ENCODE peak calls at places on chromosome 11, in five cellular contexts. One of them, this sample, is unnamed.

GRCh38 chr11:65653229-65654225 is 9.2 kb downstream of the RELA start:
- DNase-seq in GM23338: no peak
- DNase-seq in dorsolateral prefrontal cortex: no peak
- DNase-seq in AG09309: no peak
- DNase-seq in epithelial cell of proximal tubule: no peak
- DNase-seq in this sample: peak; percentile 17

GRCh38 chr11:123174196-123175183 is 20.6 kb downstream of the CLMP start:
- DNase-seq in epithelial cell of proximal tubule: peak; percentile 91
- DNase-seq in GM23338: peak; percentile 41
- DNase-seq in AG09309: peak; percentile 98
- DNase-seq in dorsolateral prefrontal cortex: no peak
- DNase-seq in this sample: peak; percentile 97

GRCh38 chr11:6096417-6096816 is 11.1 kb upstream of the OR56B4 start:
- DNase-seq in epithelial cell of proximal tubule: no peak
- DNase-seq in GM23338: no peak
- DNase-seq in dorsolateral prefrontal cortex: no peak
- DNase-seq in AG09309: no peak
- DNase-seq in this sample: peak; percentile 21

GRCh38 chr11:850777-851762 is 8.4 kb downstream of the TSPAN4 start:
- DNase-seq in GM23338: peak; percentile 73
- DNase-seq in dorsolateral prefrontal cortex: no peak
- DNase-seq in epithelial cell of proximal tubule: no peak
- DNase-seq in AG09309: no peak
- DNase-seq in this sample: no peak

GRCh38 chr11:97739892-97740782 is 1280.6 kb upstream of the CNTN5 start:
- DNase-seq in AG09309: no peak
- DNase-seq in epithelial cell of proximal tubule: no peak
- DNase-seq in GM23338: no peak
- DNase-seq in dorsolateral prefrontal cortex: no peak
- DNase-seq in this sample: peak; percentile 96

GRCh38 chr11:131649861-131650260 is 279.4 kb downstream of the NTM start:
- DNase-seq in GM23338: no peak
- DNase-seq in AG09309: no peak
- DNase-seq in epithelial cell of proximal tubule: no peak
- DNase-seq in dorsolateral prefrontal cortex: no peak
- DNase-seq in this sample: no peak

GRCh38 chr11:64711138-64711943 is 11.7 kb downstream of the NRXN2 start:
- DNase-seq in AG09309: no peak
- DNase-seq in dorsolateral prefrontal cortex: no peak
- DNase-seq in GM23338: peak; percentile 92
- DNase-seq in epithelial cell of proximal tubule: no peak
- DNase-seq in this sample: no peak

GRCh38 chr11:1105183-1105565 is 30.5 kb downstream of the MUC2 start:
- DNase-seq in dorsolateral prefrontal cortex: no peak
- DNase-seq in epithelial cell of proximal tubule: no peak
- DNase-seq in GM23338: no peak
- DNase-seq in AG09309: no peak
- DNase-seq in this sample: no peak

GRCh38 chr11:114082767-114083181 is 23.3 kb downstream of the ZBTB16 start:
- DNase-seq in epithelial cell of proximal tubule: no peak
- DNase-seq in AG09309: no peak
- DNase-seq in GM23338: no peak
- DNase-seq in dorsolateral prefrontal cortex: no peak
- DNase-seq in this sample: no peak

GRCh38 chr11:111452146-111452545 is 60.0 kb downstream of the BTG4 start:
- DNase-seq in GM23338: no peak
- DNase-seq in dorsolateral prefrontal cortex: no peak
- DNase-seq in epithelial cell of proximal tubule: no peak
- DNase-seq in AG09309: no peak
- DNase-seq in this sample: no peak

GRCh38 chr11:76629133-76629852 is 41.3 kb downstream of the LRRC32 start:
- DNase-seq in AG09309: no peak
- DNase-seq in dorsolateral prefrontal cortex: no peak
- DNase-seq in GM23338: no peak
- DNase-seq in epithelial cell of proximal tubule: no peak
- DNase-seq in this sample: peak; percentile 97

GRCh38 chr11:126415128-126415527 is 59.6 kb downstream of the ST3GAL4 start:
- DNase-seq in epithelial cell of proximal tubule: no peak
- DNase-seq in dorsolateral prefrontal cortex: peak; percentile 75
- DNase-seq in GM23338: no peak
- DNase-seq in AG09309: peak; percentile 16
- DNase-seq in this sample: peak; percentile 91

GRCh38 chr11:32918427-32918826 is 25.8 kb downstream of the QSER1 start:
- DNase-seq in dorsolateral prefrontal cortex: no peak
- DNase-seq in epithelial cell of proximal tubule: no peak
- DNase-seq in GM23338: no peak
- DNase-seq in AG09309: no peak
- DNase-seq in this sample: no peak

GRCh38 chr11:116879789-116880402 is 42.5 kb upstream of the APOA1 start:
- DNase-seq in dorsolateral prefrontal cortex: no peak
- DNase-seq in AG09309: no peak
- DNase-seq in GM23338: peak; percentile 81
- DNase-seq in epithelial cell of proximal tubule: no peak
- DNase-seq in this sample: peak; percentile 88

GRCh38 chr11:129814244-129814992 is 1.2 kb upstream of the TMEM45B start:
- DNase-seq in GM23338: peak; percentile 45
- DNase-seq in epithelial cell of proximal tubule: no peak
- DNase-seq in dorsolateral prefrontal cortex: no peak
- DNase-seq in AG09309: no peak
- DNase-seq in this sample: no peak

GRCh38 chr11:67656278-67656922 is 5.9 kb upstream of the ACY3 start:
- DNase-seq in dorsolateral prefrontal cortex: no peak
- DNase-seq in AG09309: no peak
- DNase-seq in GM23338: no peak
- DNase-seq in epithelial cell of proximal tubule: no peak
- DNase-seq in this sample: peak; percentile 17

GRCh38 chr11:58394195-58394594 is 12.5 kb downstream of the OR5B3 start:
- DNase-seq in dorsolateral prefrontal cortex: no peak
- DNase-seq in GM23338: no peak
- DNase-seq in epithelial cell of proximal tubule: peak; percentile 1
- DNase-seq in AG09309: peak; percentile 21
- DNase-seq in this sample: peak; percentile 86

GRCh38 chr11:35978173-35978572 is 34.3 kb downstream of the LDLRAD3 start:
- DNase-seq in GM23338: peak; percentile 42
- DNase-seq in AG09309: no peak
- DNase-seq in epithelial cell of proximal tubule: no peak
- DNase-seq in dorsolateral prefrontal cortex: no peak
- DNase-seq in this sample: no peak

GRCh38 chr11:94557391-94557790 is 9.8 kb upstream of the PIWIL4 start:
- DNase-seq in epithelial cell of proximal tubule: no peak
- DNase-seq in dorsolateral prefrontal cortex: no peak
- DNase-seq in GM23338: no peak
- DNase-seq in AG09309: no peak
- DNase-seq in this sample: no peak

GRCh38 chr11:8089791-8090510 is 8.9 kb downstream of the TUB start:
- DNase-seq in dorsolateral prefrontal cortex: no peak
- DNase-seq in GM23338: peak; percentile 30
- DNase-seq in epithelial cell of proximal tubule: no peak
- DNase-seq in AG09309: no peak
- DNase-seq in this sample: no peak

GRCh38 chr11:1854132-1854948 is 1.5 kb downstream of the LSP1 start:
- DNase-seq in AG09309: no peak
- DNase-seq in epithelial cell of proximal tubule: no peak
- DNase-seq in dorsolateral prefrontal cortex: no peak
- DNase-seq in GM23338: no peak
- DNase-seq in this sample: no peak

GRCh38 chr11:75867778-75868374 is 52.9 kb downstream of the UVRAG start:
- DNase-seq in epithelial cell of proximal tubule: no peak
- DNase-seq in GM23338: peak; percentile 77
- DNase-seq in AG09309: peak; percentile 16
- DNase-seq in dorsolateral prefrontal cortex: no peak
- DNase-seq in this sample: peak; percentile 74

GRCh38 chr11:75350743-75351540 is 519 bp downstream of the ARRB1 start:
- DNase-seq in dorsolateral prefrontal cortex: peak; percentile 59
- DNase-seq in epithelial cell of proximal tubule: no peak
- DNase-seq in GM23338: peak; percentile 74
- DNase-seq in AG09309: no peak
- DNase-seq in this sample: no peak

GRCh38 chr11:71207563-71207962 is 44.8 kb downstream of the SHANK2 start:
- DNase-seq in AG09309: no peak
- DNase-seq in dorsolateral prefrontal cortex: no peak
- DNase-seq in epithelial cell of proximal tubule: no peak
- DNase-seq in GM23338: no peak
- DNase-seq in this sample: no peak

GRCh38 chr11:71207996-71208774 is 44.2 kb downstream of the SHANK2 start:
- DNase-seq in dorsolateral prefrontal cortex: no peak
- DNase-seq in GM23338: no peak
- DNase-seq in epithelial cell of proximal tubule: no peak
- DNase-seq in AG09309: no peak
- DNase-seq in this sample: no peak

GRCh38 chr11:71210861-71211260 is 41.5 kb downstream of the SHANK2 start:
- DNase-seq in GM23338: no peak
- DNase-seq in dorsolateral prefrontal cortex: no peak
- DNase-seq in AG09309: no peak
- DNase-seq in epithelial cell of proximal tubule: no peak
- DNase-seq in this sample: no peak

GRCh38 chr11:71209656-71210055 is 42.7 kb downstream of the SHANK2 start:
- DNase-seq in GM23338: no peak
- DNase-seq in epithelial cell of proximal tubule: no peak
- DNase-seq in dorsolateral prefrontal cortex: no peak
- DNase-seq in AG09309: no peak
- DNase-seq in this sample: no peak

DNA sequence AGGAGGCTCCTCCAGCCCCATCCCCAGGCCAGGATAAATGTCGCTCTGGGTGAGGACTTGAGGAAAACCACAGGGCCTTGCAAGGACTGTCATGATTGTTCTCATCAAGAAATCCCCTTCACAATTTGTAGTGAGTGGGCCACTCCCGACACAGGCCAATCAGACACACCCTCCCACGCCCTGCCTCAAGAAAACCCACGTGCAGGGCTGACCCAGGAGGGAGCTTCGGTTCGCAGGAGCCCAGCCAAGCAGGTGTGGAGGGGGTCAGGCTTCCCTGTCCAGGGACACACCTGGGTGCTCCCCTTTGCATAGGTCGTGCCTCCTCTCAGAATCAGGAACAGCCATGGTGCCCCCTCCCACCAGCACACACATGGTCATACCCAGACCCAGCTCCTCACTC is 43.2 kb downstream of the SHANK2 start:
- DNase-seq in AG09309: no peak
- DNase-seq in epithelial cell of proximal tubule: no peak
- DNase-seq in dorsolateral prefrontal cortex: no peak
- DNase-seq in GM23338: no peak
- DNase-seq in this sample: no peak
- TF ChIP-seq CTCF in AG09309: no peak
- TF ChIP-seq CTCF in epithelial cell of proximal tubule: no peak
- TF ChIP-seq CTCF in dorsolateral prefrontal cortex: no peak
- TF ChIP-seq CTCF in GM23338: no peak
- TF ChIP-seq CTCF in this sample: no peak

DNA sequence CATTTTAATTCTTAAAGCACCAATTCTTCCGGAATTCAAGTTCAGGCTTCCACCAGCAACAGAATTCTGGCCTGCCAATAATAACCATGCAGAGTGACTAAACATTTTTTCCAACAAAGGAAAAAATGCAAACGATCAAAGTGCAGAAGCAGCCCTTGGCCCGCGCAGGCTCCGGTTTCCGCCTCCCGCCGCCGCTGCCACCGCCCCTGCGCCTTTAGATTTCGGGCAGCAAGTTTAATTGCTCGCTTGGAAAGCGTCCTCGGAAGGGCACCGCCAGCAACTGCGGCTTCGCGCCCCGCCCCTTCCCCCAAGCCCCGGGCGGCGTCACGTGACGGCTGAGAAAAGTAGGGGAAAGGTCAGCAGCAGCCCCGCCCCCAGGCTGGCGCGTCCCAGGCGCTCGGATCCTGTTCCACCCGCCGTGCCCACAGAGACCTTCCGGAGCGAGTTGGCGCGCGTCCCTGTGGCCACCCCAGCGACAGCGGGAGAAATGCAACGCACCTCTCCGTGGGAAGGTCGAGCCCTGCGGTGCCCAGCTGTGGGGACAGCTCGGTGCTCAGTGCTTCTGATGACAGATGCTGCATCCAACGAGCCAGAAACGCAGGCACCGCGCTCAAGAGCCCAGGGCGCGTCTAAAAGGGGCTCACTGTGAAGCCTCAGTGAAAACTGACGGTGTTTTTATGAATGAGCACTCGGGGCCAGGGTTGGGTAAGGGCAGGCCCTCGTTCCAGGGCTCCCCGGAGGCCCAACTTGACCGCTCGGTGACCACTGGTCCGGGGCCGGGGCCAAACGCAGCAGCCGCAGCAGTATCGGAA is 2.5 kb downstream of the CPT1A start:
- DNase-seq in epithelial cell of proximal tubule: no peak
- DNase-seq in GM23338: peak; percentile 97
- DNase-seq in AG09309: peak; percentile 76
- DNase-seq in dorsolateral prefrontal cortex: peak; percentile 89
- DNase-seq in this sample: peak; percentile 93
- H3K4me3 ChIP-seq in epithelial cell of proximal tubule: peak overlapping the region; percentile 44
- H3K4me3 ChIP-seq in GM23338: peak overlapping the region; percentile 74
- H3K4me3 ChIP-seq in AG09309: peak overlapping the region; percentile 50
- H3K4me3 ChIP-seq in dorsolateral prefrontal cortex: peak overlapping the region; percentile 58
- H3K4me3 ChIP-seq in this sample: peak overlapping the region; percentile 72

DNA sequence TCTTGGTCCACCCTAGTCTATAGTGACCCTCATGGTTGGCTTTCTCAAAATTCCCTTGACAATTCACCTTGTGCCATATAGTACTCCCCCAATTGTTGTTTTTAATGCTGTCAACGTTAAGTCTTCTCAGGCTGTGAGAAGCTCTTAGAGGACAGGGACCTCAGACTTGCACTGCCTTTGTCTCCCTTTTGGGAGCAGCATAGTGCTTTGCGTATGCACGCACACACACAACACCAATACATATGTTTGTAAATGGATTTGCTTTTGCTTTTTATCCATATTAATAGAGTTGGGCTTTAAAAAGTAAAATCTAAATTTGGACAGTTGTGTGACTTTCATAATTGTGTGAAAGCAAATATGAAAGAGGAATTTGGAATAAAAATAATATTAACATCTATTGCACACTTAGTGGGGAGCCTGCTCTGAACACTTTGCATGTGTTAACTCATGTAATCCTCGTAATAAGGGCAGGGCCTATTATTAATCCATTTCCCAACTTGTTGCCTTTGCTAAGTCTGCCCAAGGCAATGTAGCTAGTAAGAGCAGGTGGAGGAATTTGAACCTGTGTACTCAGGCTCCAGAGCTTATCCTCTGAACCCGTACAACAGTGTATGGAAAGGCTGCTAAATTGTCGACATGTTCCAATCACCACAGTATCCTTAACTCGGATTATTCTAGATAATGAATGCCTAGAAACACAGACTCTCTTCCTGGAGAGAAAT is 257.7 kb upstream of the NARS2 start:
- DNase-seq in AG09309: no peak
- DNase-seq in dorsolateral prefrontal cortex: no peak
- DNase-seq in epithelial cell of proximal tubule: no peak
- DNase-seq in GM23338: no peak
- DNase-seq in this sample: no peak
- TF ChIP-seq CTCF in AG09309: peak; percentile 13
- TF ChIP-seq CTCF in dorsolateral prefrontal cortex: peak; percentile 25
- TF ChIP-seq CTCF in epithelial cell of proximal tubule: peak; percentile 6
- TF ChIP-seq CTCF in GM23338: peak; percentile 28
- TF ChIP-seq CTCF in this sample: peak; percentile 16

DNA sequence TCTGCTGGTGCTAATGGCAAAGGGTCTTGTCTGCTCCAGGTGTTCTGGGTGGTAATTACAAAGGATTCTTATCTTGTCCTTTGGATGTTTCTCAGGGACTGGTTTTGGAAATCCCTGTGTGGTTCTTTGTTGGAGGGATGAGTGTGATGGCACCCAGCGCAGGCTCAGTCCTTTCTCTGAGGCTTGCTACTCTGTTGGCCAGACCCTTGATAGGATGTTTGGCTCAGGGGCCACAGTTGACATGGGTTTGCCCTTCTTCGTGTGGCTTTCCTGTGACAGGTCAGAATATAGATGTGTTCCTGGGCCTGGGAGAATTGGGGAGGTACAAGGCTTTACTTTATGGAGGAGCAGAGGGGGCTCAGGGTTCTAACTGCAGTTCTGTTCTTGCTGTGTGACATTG is 4.0 kb downstream of the ARHGEF17 start:
- DNase-seq in dorsolateral prefrontal cortex: no peak
- DNase-seq in AG09309: no peak
- DNase-seq in epithelial cell of proximal tubule: no peak
- DNase-seq in GM23338: no peak
- DNase-seq in this sample: no peak
- H3K4me3 ChIP-seq in dorsolateral prefrontal cortex: peak overlapping the region; percentile 66
- H3K4me3 ChIP-seq in AG09309: peak overlapping the region; percentile 47
- H3K4me3 ChIP-seq in epithelial cell of proximal tubule: peak overlapping the region; percentile 42
- H3K4me3 ChIP-seq in GM23338: no peak overlapping the region
- H3K4me3 ChIP-seq in this sample: peak overlapping the region; percentile 51